ENCODE peak calls at places on chromosome 4, in nine cellular contexts. One of them, this sample, is unnamed.
A peak's percentile ranks its signal among the peaks of the same experiment; 100 is the strongest.

GRCh38 chr4:72375050-72375736 is 193.8 kb downstream of the ADAMTS3 start:
- DNase-seq in IMR-90: peak; percentile 69
- DNase-seq in uterus: no peak
- DNase-seq in OCI-LY7: no peak
- DNase-seq in tibial artery: no peak
- DNase-seq in A549: peak; percentile 5
- DNase-seq in HFF-Myc: no peak
- DNase-seq in endodermal cell: no peak
- DNase-seq in GM23338: no peak
- DNase-seq in this sample: no peak

GRCh38 chr4:85772470-85772869 is 297.5 kb downstream of the ARHGAP24 start:
- DNase-seq in IMR-90: no peak
- DNase-seq in uterus: no peak
- DNase-seq in OCI-LY7: no peak
- DNase-seq in tibial artery: no peak
- DNase-seq in A549: no peak
- DNase-seq in HFF-Myc: no peak
- DNase-seq in endodermal cell: no peak
- DNase-seq in GM23338: no peak
- DNase-seq in this sample: no peak

GRCh38 chr4:78058591-78059523 is 1.7 kb downstream of the FRAS1 start:
- DNase-seq in IMR-90: no peak
- DNase-seq in uterus: peak; percentile 17
- DNase-seq in OCI-LY7: peak; percentile 7
- DNase-seq in tibial artery: no peak
- DNase-seq in A549: peak; percentile 42
- DNase-seq in HFF-Myc: peak; percentile 12
- DNase-seq in endodermal cell: peak; percentile 91
- DNase-seq in GM23338: peak; percentile 86
- DNase-seq in this sample: no peak

GRCh38 chr4:102734591-102735385 is 26.0 kb downstream of the MANBA start:
- DNase-seq in IMR-90: peak; percentile 84
- DNase-seq in uterus: no peak
- DNase-seq in OCI-LY7: peak; percentile 40
- DNase-seq in tibial artery: no peak
- DNase-seq in A549: no peak
- DNase-seq in HFF-Myc: no peak
- DNase-seq in endodermal cell: no peak
- DNase-seq in GM23338: no peak
- DNase-seq in this sample: peak; percentile 66

GRCh38 chr4:65623509-65623908 is 46.8 kb downstream of the EPHA5 start:
- DNase-seq in IMR-90: peak; percentile 67
- DNase-seq in uterus: no peak
- DNase-seq in OCI-LY7: no peak
- DNase-seq in tibial artery: no peak
- DNase-seq in A549: peak; percentile 13
- DNase-seq in HFF-Myc: no peak
- DNase-seq in endodermal cell: no peak
- DNase-seq in GM23338: no peak
- DNase-seq in this sample: no peak

GRCh38 chr4:1992468-1993168 is 16.2 kb downstream of the NELFA start:
- DNase-seq in IMR-90: no peak
- DNase-seq in uterus: no peak
- DNase-seq in OCI-LY7: no peak
- DNase-seq in tibial artery: no peak
- DNase-seq in A549: no peak
- DNase-seq in HFF-Myc: no peak
- DNase-seq in endodermal cell: peak; percentile 96
- DNase-seq in GM23338: peak; percentile 89
- DNase-seq in this sample: no peak

GRCh38 chr4:189294570-189294969 is 646.1 kb upstream of the FRG1 start:
- DNase-seq in IMR-90: no peak
- DNase-seq in uterus: no peak
- DNase-seq in OCI-LY7: no peak
- DNase-seq in tibial artery: no peak
- DNase-seq in A549: no peak
- DNase-seq in HFF-Myc: no peak
- DNase-seq in endodermal cell: no peak
- DNase-seq in GM23338: no peak
- DNase-seq in this sample: no peak

GRCh38 chr4:12495211-12495610 is 988.9 kb downstream of the RAB28 start:
- DNase-seq in IMR-90: no peak
- DNase-seq in uterus: no peak
- DNase-seq in OCI-LY7: no peak
- DNase-seq in tibial artery: no peak
- DNase-seq in A549: no peak
- DNase-seq in HFF-Myc: no peak
- DNase-seq in endodermal cell: no peak
- DNase-seq in GM23338: no peak
- DNase-seq in this sample: no peak

GRCh38 chr4:23931489-23931830 is 41.6 kb upstream of the PPARGC1A start:
- DNase-seq in IMR-90: no peak
- DNase-seq in uterus: no peak
- DNase-seq in OCI-LY7: no peak
- DNase-seq in tibial artery: no peak
- DNase-seq in A549: no peak
- DNase-seq in HFF-Myc: no peak
- DNase-seq in endodermal cell: no peak
- DNase-seq in GM23338: no peak
- DNase-seq in this sample: no peak

GRCh38 chr4:143089291-143089690 is 95.4 kb upstream of the USP38 start:
- DNase-seq in IMR-90: no peak
- DNase-seq in uterus: no peak
- DNase-seq in OCI-LY7: no peak
- DNase-seq in tibial artery: no peak
- DNase-seq in A549: no peak
- DNase-seq in HFF-Myc: no peak
- DNase-seq in endodermal cell: peak; percentile 73
- DNase-seq in GM23338: peak; percentile 73
- DNase-seq in this sample: no peak

GRCh38 chr4:2817136-2817535 is 24.3 kb downstream of the SH3BP2 start:
- DNase-seq in IMR-90: no peak
- DNase-seq in uterus: no peak
- DNase-seq in OCI-LY7: no peak
- DNase-seq in tibial artery: no peak
- DNase-seq in A549: no peak
- DNase-seq in HFF-Myc: no peak
- DNase-seq in endodermal cell: no peak
- DNase-seq in GM23338: no peak
- DNase-seq in this sample: no peak

GRCh38 chr4:182593864-182594263 is 323.3 kb downstream of the DCTD start:
- DNase-seq in IMR-90: peak; percentile 45
- DNase-seq in uterus: no peak
- DNase-seq in OCI-LY7: no peak
- DNase-seq in tibial artery: no peak
- DNase-seq in A549: no peak
- DNase-seq in HFF-Myc: no peak
- DNase-seq in endodermal cell: no peak
- DNase-seq in GM23338: no peak
- DNase-seq in this sample: no peak

GRCh38 chr4:16001484-16001858 is 38.5 kb upstream of the FGFBP2 start:
- DNase-seq in IMR-90: peak; percentile 72
- DNase-seq in uterus: peak; percentile 64
- DNase-seq in OCI-LY7: peak; percentile 75
- DNase-seq in tibial artery: peak; percentile 60
- DNase-seq in A549: peak; percentile 73
- DNase-seq in HFF-Myc: peak; percentile 59
- DNase-seq in endodermal cell: peak; percentile 90
- DNase-seq in GM23338: peak; percentile 88
- DNase-seq in this sample: peak; percentile 67

GRCh38 chr4:141142423-141142822 is 9.2 kb upstream of the RNF150 start:
- DNase-seq in IMR-90: no peak
- DNase-seq in uterus: no peak
- DNase-seq in OCI-LY7: no peak
- DNase-seq in tibial artery: no peak
- DNase-seq in A549: no peak
- DNase-seq in HFF-Myc: no peak
- DNase-seq in endodermal cell: no peak
- DNase-seq in GM23338: no peak
- DNase-seq in this sample: peak; percentile 15

GRCh38 chr4:67549123-67549522 is 3.8 kb upstream of the CENPC start:
- DNase-seq in IMR-90: no peak
- DNase-seq in uterus: no peak
- DNase-seq in OCI-LY7: peak; percentile 73
- DNase-seq in tibial artery: no peak
- DNase-seq in A549: peak; percentile 29
- DNase-seq in HFF-Myc: no peak
- DNase-seq in endodermal cell: no peak
- DNase-seq in GM23338: no peak
- DNase-seq in this sample: peak; percentile 67
- TF ChIP-seq CTCF in IMR-90: peak; percentile 14
- TF ChIP-seq CTCF in uterus: no peak
- TF ChIP-seq CTCF in OCI-LY7: peak; percentile 92
- TF ChIP-seq CTCF in tibial artery: no peak
- TF ChIP-seq CTCF in A549: peak; percentile 55
- TF ChIP-seq CTCF in HFF-Myc: peak; percentile 5
- TF ChIP-seq CTCF in endodermal cell: peak; percentile 43
- TF ChIP-seq CTCF in GM23338: peak; percentile 41
- TF ChIP-seq CTCF in this sample: peak; percentile 41

DNA sequence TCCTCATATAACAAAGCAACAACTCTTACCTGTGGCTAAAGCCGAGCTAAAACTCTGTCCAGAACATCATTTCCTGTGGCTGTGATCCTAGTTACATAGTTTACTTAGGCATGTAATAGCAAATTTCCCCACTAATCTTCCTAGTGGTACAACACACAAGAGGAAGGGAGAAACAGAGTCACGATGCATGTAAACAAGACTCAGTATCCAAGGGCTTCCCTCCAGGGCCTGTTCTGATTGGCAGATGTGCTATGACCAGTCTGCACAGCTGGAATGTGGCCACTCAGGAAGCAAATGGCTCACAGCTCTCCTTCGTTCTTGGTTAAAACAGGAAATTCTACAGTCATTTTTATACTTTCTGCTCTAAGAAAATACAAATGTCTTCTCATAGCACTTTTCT is 49.2 kb upstream of the PRSS48 start:
- DNase-seq in IMR-90: peak; percentile 78
- DNase-seq in uterus: peak; percentile 57
- DNase-seq in OCI-LY7: no peak
- DNase-seq in tibial artery: peak; percentile 89
- DNase-seq in A549: peak; percentile 33
- DNase-seq in HFF-Myc: peak; percentile 82
- DNase-seq in endodermal cell: no peak
- DNase-seq in GM23338: no peak
- DNase-seq in this sample: peak; percentile 19
- H3K4me3 ChIP-seq in IMR-90: peak overlapping the region; percentile 20
- H3K4me3 ChIP-seq in uterus: peak overlapping the region; percentile 3
- H3K4me3 ChIP-seq in OCI-LY7: no peak overlapping the region
- H3K4me3 ChIP-seq in tibial artery: peak overlapping the region; percentile 56
- H3K4me3 ChIP-seq in A549: no peak overlapping the region
- H3K4me3 ChIP-seq in HFF-Myc: peak overlapping the region; percentile 51
- H3K4me3 ChIP-seq in endodermal cell: no peak overlapping the region
- H3K4me3 ChIP-seq in GM23338: no peak overlapping the region
- H3K4me3 ChIP-seq in this sample: no peak overlapping the region

GRCh38 chr4:37798616-37799015 is 27.9 kb upstream of the PGM2 start:
- DNase-seq in IMR-90: no peak
- DNase-seq in uterus: no peak
- DNase-seq in OCI-LY7: no peak
- DNase-seq in tibial artery: no peak
- DNase-seq in A549: no peak
- DNase-seq in HFF-Myc: no peak
- DNase-seq in endodermal cell: no peak
- DNase-seq in GM23338: no peak
- DNase-seq in this sample: no peak

GRCh38 chr4:37802068-37802666 is 24.3 kb upstream of the PGM2 start:
- DNase-seq in IMR-90: peak; percentile 60
- DNase-seq in uterus: no peak
- DNase-seq in OCI-LY7: peak; percentile 61
- DNase-seq in tibial artery: peak; percentile 23
- DNase-seq in A549: peak; percentile 79
- DNase-seq in HFF-Myc: peak; percentile 43
- DNase-seq in endodermal cell: peak; percentile 86
- DNase-seq in GM23338: peak; percentile 79
- DNase-seq in this sample: no peak

GRCh38 chr4:37805091-37805490 is 21.4 kb upstream of the PGM2 start:
- DNase-seq in IMR-90: no peak
- DNase-seq in uterus: no peak
- DNase-seq in OCI-LY7: peak; percentile 67
- DNase-seq in tibial artery: no peak
- DNase-seq in A549: no peak
- DNase-seq in HFF-Myc: no peak
- DNase-seq in endodermal cell: no peak
- DNase-seq in GM23338: no peak
- DNase-seq in this sample: no peak

GRCh38 chr4:37799941-37800554 is 26.4 kb upstream of the PGM2 start:
- DNase-seq in IMR-90: peak; percentile 6
- DNase-seq in uterus: no peak
- DNase-seq in OCI-LY7: no peak
- DNase-seq in tibial artery: no peak
- DNase-seq in A549: no peak
- DNase-seq in HFF-Myc: no peak
- DNase-seq in endodermal cell: no peak
- DNase-seq in GM23338: no peak
- DNase-seq in this sample: no peak

DNA sequence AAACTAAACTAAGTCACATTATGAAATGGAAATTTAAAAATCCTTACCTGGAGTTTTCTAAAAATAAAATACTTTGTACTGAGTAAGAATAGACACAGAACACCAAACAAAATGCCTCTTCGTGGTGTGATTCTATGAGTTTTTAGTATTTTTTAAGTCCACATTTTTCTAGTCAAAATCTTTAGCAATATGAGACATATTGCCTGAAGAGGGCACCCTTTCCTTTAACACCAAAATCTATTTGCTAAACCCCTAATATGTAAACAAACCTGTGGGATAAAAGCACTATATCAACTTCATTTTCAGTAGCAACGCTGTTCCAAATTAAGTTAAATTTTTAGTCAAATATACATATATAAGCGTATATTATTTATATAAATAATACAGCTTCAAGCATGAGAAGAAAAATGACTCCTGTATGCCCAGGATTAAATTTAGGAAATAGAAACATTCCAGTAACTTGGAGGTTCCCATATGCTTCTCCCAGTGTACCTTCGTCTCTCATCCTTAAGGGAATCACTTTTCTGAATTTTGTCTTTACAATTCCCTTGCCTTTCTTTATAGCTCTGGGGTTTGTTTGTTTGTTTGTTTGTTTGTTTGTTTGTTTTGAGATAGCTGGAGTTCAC is 23.0 kb upstream of the PGM2 start:
- DNase-seq in IMR-90: peak; percentile 63
- DNase-seq in uterus: no peak
- DNase-seq in OCI-LY7: peak; percentile 77
- DNase-seq in tibial artery: no peak
- DNase-seq in A549: peak; percentile 46
- DNase-seq in HFF-Myc: peak; percentile 16
- DNase-seq in endodermal cell: no peak
- DNase-seq in GM23338: peak; percentile 62
- DNase-seq in this sample: peak; percentile 70
- TF ChIP-seq CTCF in IMR-90: peak; percentile 68
- TF ChIP-seq CTCF in uterus: peak; percentile 63
- TF ChIP-seq CTCF in OCI-LY7: peak; percentile 94
- TF ChIP-seq CTCF in tibial artery: peak; percentile 61
- TF ChIP-seq CTCF in A549: peak; percentile 54
- TF ChIP-seq CTCF in HFF-Myc: peak; percentile 31
- TF ChIP-seq CTCF in endodermal cell: peak; percentile 78
- TF ChIP-seq CTCF in GM23338: peak; percentile 66
- TF ChIP-seq CTCF in this sample: peak; percentile 42

GRCh38 chr4:34733185-34733916 is 1511.0 kb downstream of the ARAP2 start:
- DNase-seq in IMR-90: no peak
- DNase-seq in uterus: no peak
- DNase-seq in OCI-LY7: no peak
- DNase-seq in tibial artery: no peak
- DNase-seq in A549: peak; percentile 81
- DNase-seq in HFF-Myc: no peak
- DNase-seq in endodermal cell: no peak
- DNase-seq in GM23338: peak; percentile 2
- DNase-seq in this sample: no peak
- H3K4me3 ChIP-seq in IMR-90: no peak overlapping the region
- H3K4me3 ChIP-seq in uterus: no peak overlapping the region
- H3K4me3 ChIP-seq in OCI-LY7: no peak overlapping the region
- H3K4me3 ChIP-seq in tibial artery: no peak overlapping the region
- H3K4me3 ChIP-seq in A549: no peak overlapping the region
- H3K4me3 ChIP-seq in HFF-Myc: no peak overlapping the region
- H3K4me3 ChIP-seq in endodermal cell: peak overlapping the region; percentile 13
- H3K4me3 ChIP-seq in GM23338: no peak overlapping the region
- H3K4me3 ChIP-seq in this sample: no peak overlapping the region